ENCODE peak calls at places on chromosomes 5 and 9, in five cellular contexts. E is spleen, J is body of pancreas, V is left ventricle myocardium inferior, M is hepatocyte. L is an unnamed sample.

GRCh38 chr9:33186457-33187168 is 19.5 kb upstream of the B4GALT1 start:
- DNase-seq in J (peak; percentile 59), M (peak; percentile 74), E (no peak), V (no peak), L (peak; percentile 72)

GRCh38 chr5:55868846-55869245 is 17.7 kb downstream of the IL31RA start:
- DNase-seq in J (peak; percentile 6), M (peak; percentile 76), V (no peak), E (no peak), L (peak; percentile 97)

GRCh38 chr5:76547891-76548524 is 75.2 kb downstream of the F2RL2 start:
- DNase-seq in J (no peak), V (no peak), E (no peak), M (no peak), L (no peak)

GRCh38 chr5:9239071-9239470 is 306.8 kb downstream of the SEMA5A start:
- DNase-seq in M (no peak), V (no peak), J (no peak), E (no peak), L (no peak)

GRCh38 chr5:67265951-67266350 is 69.4 kb upstream of the CD180 start:
- DNase-seq in J (no peak), V (no peak), M (no peak), E (no peak), L (no peak)

GRCh38 chr9:69036319-69036718 is 767 bp downstream of the FXN start:
- DNase-seq in E (no peak), M (peak; percentile 32), V (no peak), J (peak; percentile 29), L (peak; percentile 44)

GRCh38 chr5:59001716-59002115 is 418.8 kb downstream of the RAB3C start:
- DNase-seq in V (no peak), M (no peak), J (no peak), E (no peak), L (no peak)

GRCh38 chr5:168020522-168021294 is 270.7 kb upstream of the WWC1 start:
- DNase-seq in V (no peak), M (no peak), J (no peak), E (no peak), L (peak; percentile 45)

GRCh38 chr9:109880276-109881169 is 100.5 kb downstream of the PALM2AKAP2 start:
- DNase-seq in E (no peak), V (no peak), M (peak; percentile 47), J (no peak), L (peak; percentile 65)

GRCh38 chr9:91659529-91660294 is 236.1 kb upstream of the NFIL3 start:
- DNase-seq in J (peak; percentile 27), E (no peak), M (peak; percentile 52), V (no peak), L (peak; percentile 67)

GRCh38 chr5:164360589-164360988 is 855.2 kb downstream of the MAT2B start:
- DNase-seq in E (no peak), V (no peak), J (no peak), M (no peak), L (no peak)

GRCh38 chr9:34782372-34782771 is 72.4 kb upstream of the CCL21 start:
- DNase-seq in V (no peak), J (no peak), M (no peak), E (no peak), L (no peak)

GRCh38 chr9:91820949-91821880 is 128.8 kb downstream of the ROR2 start:
- DNase-seq in V (no peak), E (peak; percentile 22), M (no peak), J (no peak), L (no peak)

GRCh38 chr5:140015706-140016105 is 27.4 kb downstream of the NRG2 start:
- DNase-seq in E (no peak), V (no peak), J (no peak), M (no peak), L (no peak)

GRCh38 chr9:113584728-113585442 is 121.4 kb downstream of the RGS3 start:
- DNase-seq in V (no peak), M (no peak), J (no peak), E (peak; percentile 41), L (no peak)

GRCh38 chr9:128120741-128121465 is 6.6 kb downstream of the PTGES2 start:
- DNase-seq in J (no peak), V (no peak), E (peak; percentile 63), M (no peak), L (no peak)

GRCh38 chr5:131496400-131496713 is 138.7 kb downstream of the RAPGEF6 start:
- DNase-seq in V (no peak), E (no peak), J (no peak), M (no peak), L (no peak)
- H3K27ac ChIP-seq in V (no peak overlapping the region), E (no peak overlapping the region), J (no peak overlapping the region), M (no peak overlapping the region), L (no peak overlapping the region)

DNA sequence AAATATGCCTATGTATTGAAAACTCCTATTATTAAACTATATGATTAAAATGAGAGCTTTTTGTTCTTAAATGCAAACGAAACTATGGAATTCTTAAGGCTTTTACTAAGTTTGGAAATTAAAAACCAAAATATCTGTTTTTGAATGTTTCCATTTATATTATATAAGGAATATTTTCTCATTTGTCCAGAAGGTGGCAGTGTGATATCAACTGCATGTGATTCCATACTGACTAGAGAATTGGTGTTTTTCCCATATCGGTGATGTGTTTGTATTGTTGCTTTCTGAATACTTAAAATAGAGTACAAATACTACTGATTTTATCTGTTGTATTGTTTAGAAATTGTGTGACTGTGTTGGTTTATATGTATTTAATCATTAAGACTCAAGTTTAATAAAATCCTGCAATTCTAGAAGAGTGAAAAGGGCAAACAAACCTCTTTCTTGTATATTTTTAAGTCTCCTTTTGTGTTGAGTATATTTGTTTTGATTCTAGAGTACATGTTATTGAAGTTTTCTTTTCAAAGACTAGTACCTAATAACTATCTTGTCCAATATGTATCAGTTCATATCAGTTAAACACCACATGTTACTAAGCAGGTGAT is 320.8 kb downstream of the CCDC171 start:
- DNase-seq in J (no peak), M (peak; percentile 71), E (no peak), V (no peak), L (peak; percentile 27)
- TF ChIP-seq CTCF in J (peak; percentile 26), M (peak; percentile 78), E (peak; percentile 30), V (peak; percentile 72), L (peak; percentile 96)

GRCh38 chr5:34490501-34491250 is 165.5 kb upstream of the RAI14 start:
- DNase-seq in V (no peak), M (no peak), E (no peak), J (no peak), L (no peak)
- H3K27ac ChIP-seq in V (no peak overlapping the region), M (peak overlapping the region; percentile 58), E (no peak overlapping the region), J (no peak overlapping the region), L (no peak overlapping the region)

GRCh38 chr5:179732918-179733763 is 519 bp downstream of the MAML1 start:
- DNase-seq in M (peak; percentile 62), V (peak; percentile 34), E (peak; percentile 92), J (peak; percentile 65), L (peak; percentile 39)
- TF ChIP-seq CTCF in M (no peak), V (no peak), E (no peak), J (no peak), L (no peak)

GRCh38 chr5:173477320-173478055 is 139.0 kb downstream of the BOD1 start:
- DNase-seq in V (no peak), M (peak; percentile 43), J (no peak), E (no peak), L (no peak)
- H3K27ac ChIP-seq in V (no peak overlapping the region), M (peak overlapping the region; percentile 78), J (peak overlapping the region; percentile 22), E (no peak overlapping the region), L (no peak overlapping the region)

L was measured in RWPE1.